ENCODE peak calls at places on chromosomes 1 and 21, in nine cellular contexts. One of them, this sample, is unnamed.

GRCh38 chr1:61481313-61481712 is 243.6 kb downstream of the TM2D1 start:
- DNase-seq in Daoy: no peak
- DNase-seq in naive thymus-derived CD4-positive, alpha-beta T cell: no peak
- DNase-seq in OCI-M1: no peak
- DNase-seq in endothelial cell: no peak
- DNase-seq in RPMI8226: no peak
- DNase-seq in activated T-helper 1 cell treated with Interleukin-2 at 50 U/mL for 16 hours: no peak
- DNase-seq in activated CD4-positive, alpha-beta T cell treated with anti-CD3 and anti-CD28 coated beads, Interleukin-2, amount 50 U/mL, for 48 hours: no peak
- DNase-seq in HTR-8/SVneo: no peak
- DNase-seq in this sample: no peak

GRCh38 chr1:174942547-174943255 is 57.0 kb upstream of the CACYBP start:
- DNase-seq in OCI-M1: peak; percentile 27
- DNase-seq in HTR-8/SVneo: no peak
- DNase-seq in naive thymus-derived CD4-positive, alpha-beta T cell: no peak
- DNase-seq in RPMI8226: no peak
- DNase-seq in endothelial cell: no peak
- DNase-seq in activated T-helper 1 cell treated with Interleukin-2 at 50 U/mL for 16 hours: no peak
- DNase-seq in activated CD4-positive, alpha-beta T cell treated with anti-CD3 and anti-CD28 coated beads, Interleukin-2, amount 50 U/mL, for 48 hours: no peak
- DNase-seq in Daoy: no peak
- DNase-seq in this sample: no peak

GRCh38 chr1:194705123-194705522 is 1518.7 kb upstream of the B3GALT2 start:
- DNase-seq in Daoy: no peak
- DNase-seq in naive thymus-derived CD4-positive, alpha-beta T cell: no peak
- DNase-seq in activated CD4-positive, alpha-beta T cell treated with anti-CD3 and anti-CD28 coated beads, Interleukin-2, amount 50 U/mL, for 48 hours: no peak
- DNase-seq in activated T-helper 1 cell treated with Interleukin-2 at 50 U/mL for 16 hours: no peak
- DNase-seq in RPMI8226: no peak
- DNase-seq in endothelial cell: no peak
- DNase-seq in OCI-M1: peak; percentile 90
- DNase-seq in HTR-8/SVneo: no peak
- DNase-seq in this sample: no peak

GRCh38 chr1:167554028-167554779 is 642 bp upstream of the CREG1 start:
- DNase-seq in endothelial cell: no peak
- DNase-seq in OCI-M1: peak; percentile 84
- DNase-seq in activated CD4-positive, alpha-beta T cell treated with anti-CD3 and anti-CD28 coated beads, Interleukin-2, amount 50 U/mL, for 48 hours: no peak
- DNase-seq in activated T-helper 1 cell treated with Interleukin-2 at 50 U/mL for 16 hours: no peak
- DNase-seq in RPMI8226: no peak
- DNase-seq in Daoy: no peak
- DNase-seq in HTR-8/SVneo: no peak
- DNase-seq in naive thymus-derived CD4-positive, alpha-beta T cell: no peak
- DNase-seq in this sample: no peak

GRCh38 chr1:1435911-1436633 is 582 bp downstream of the VWA1 start:
- DNase-seq in activated T-helper 1 cell treated with Interleukin-2 at 50 U/mL for 16 hours: no peak
- DNase-seq in OCI-M1: no peak
- DNase-seq in RPMI8226: no peak
- DNase-seq in HTR-8/SVneo: no peak
- DNase-seq in naive thymus-derived CD4-positive, alpha-beta T cell: no peak
- DNase-seq in Daoy: no peak
- DNase-seq in activated CD4-positive, alpha-beta T cell treated with anti-CD3 and anti-CD28 coated beads, Interleukin-2, amount 50 U/mL, for 48 hours: no peak
- DNase-seq in endothelial cell: no peak
- DNase-seq in this sample: no peak

GRCh38 chr1:229433364-229434004 is 410 bp downstream of the ACTA1 start:
- DNase-seq in RPMI8226: no peak
- DNase-seq in endothelial cell: no peak
- DNase-seq in HTR-8/SVneo: no peak
- DNase-seq in activated CD4-positive, alpha-beta T cell treated with anti-CD3 and anti-CD28 coated beads, Interleukin-2, amount 50 U/mL, for 48 hours: no peak
- DNase-seq in OCI-M1: no peak
- DNase-seq in naive thymus-derived CD4-positive, alpha-beta T cell: no peak
- DNase-seq in Daoy: no peak
- DNase-seq in activated T-helper 1 cell treated with Interleukin-2 at 50 U/mL for 16 hours: no peak
- DNase-seq in this sample: no peak

GRCh38 chr1:97006044-97006676 is 284.6 kb downstream of the PTBP2 start:
- DNase-seq in Daoy: peak; percentile 93
- DNase-seq in RPMI8226: no peak
- DNase-seq in endothelial cell: no peak
- DNase-seq in HTR-8/SVneo: peak; percentile 4
- DNase-seq in OCI-M1: no peak
- DNase-seq in activated CD4-positive, alpha-beta T cell treated with anti-CD3 and anti-CD28 coated beads, Interleukin-2, amount 50 U/mL, for 48 hours: no peak
- DNase-seq in naive thymus-derived CD4-positive, alpha-beta T cell: no peak
- DNase-seq in activated T-helper 1 cell treated with Interleukin-2 at 50 U/mL for 16 hours: no peak
- DNase-seq in this sample: peak; percentile 58

GRCh38 chr1:241325441-241325840 is 31.6 kb downstream of the RGS7 start:
- DNase-seq in HTR-8/SVneo: no peak
- DNase-seq in naive thymus-derived CD4-positive, alpha-beta T cell: no peak
- DNase-seq in activated CD4-positive, alpha-beta T cell treated with anti-CD3 and anti-CD28 coated beads, Interleukin-2, amount 50 U/mL, for 48 hours: no peak
- DNase-seq in Daoy: no peak
- DNase-seq in RPMI8226: no peak
- DNase-seq in OCI-M1: no peak
- DNase-seq in activated T-helper 1 cell treated with Interleukin-2 at 50 U/mL for 16 hours: no peak
- DNase-seq in endothelial cell: no peak
- DNase-seq in this sample: no peak

GRCh38 chr1:18234790-18235242 is 127.2 kb downstream of the IGSF21 start:
- DNase-seq in HTR-8/SVneo: peak; percentile 41
- DNase-seq in naive thymus-derived CD4-positive, alpha-beta T cell: no peak
- DNase-seq in activated CD4-positive, alpha-beta T cell treated with anti-CD3 and anti-CD28 coated beads, Interleukin-2, amount 50 U/mL, for 48 hours: peak; percentile 22
- DNase-seq in activated T-helper 1 cell treated with Interleukin-2 at 50 U/mL for 16 hours: no peak
- DNase-seq in OCI-M1: peak; percentile 56
- DNase-seq in endothelial cell: peak; percentile 75
- DNase-seq in Daoy: peak; percentile 60
- DNase-seq in RPMI8226: peak; percentile 76
- DNase-seq in this sample: peak; percentile 34

GRCh38 chr21:42039911-42040351 is 29.8 kb upstream of the ZBTB21 start:
- DNase-seq in Daoy: peak; percentile 82
- DNase-seq in RPMI8226: no peak
- DNase-seq in naive thymus-derived CD4-positive, alpha-beta T cell: no peak
- DNase-seq in endothelial cell: no peak
- DNase-seq in OCI-M1: no peak
- DNase-seq in activated T-helper 1 cell treated with Interleukin-2 at 50 U/mL for 16 hours: no peak
- DNase-seq in activated CD4-positive, alpha-beta T cell treated with anti-CD3 and anti-CD28 coated beads, Interleukin-2, amount 50 U/mL, for 48 hours: no peak
- DNase-seq in HTR-8/SVneo: peak; percentile 53
- DNase-seq in this sample: peak; percentile 48

This sample was measured in MG63.